ENCODE peak calls at places on chromosomes 2 and 18, in seven cellular contexts. One of them, this sample, is unnamed.

GRCh38 chr2:143890799-143891198 is 629.1 kb downstream of the ZEB2 start:
- DNase-seq in heart left ventricle: no peak
- DNase-seq in foreskin fibroblast: no peak
- DNase-seq in esophagus squamous epithelium: no peak
- DNase-seq in astrocyte of the spinal cord: no peak
- DNase-seq in GM12865: no peak
- DNase-seq in lower leg skin: no peak
- DNase-seq in this sample: no peak

GRCh38 chr2:128841803-128842202 is 523.1 kb upstream of the HS6ST1 start:
- DNase-seq in heart left ventricle: no peak
- DNase-seq in foreskin fibroblast: no peak
- DNase-seq in esophagus squamous epithelium: no peak
- DNase-seq in astrocyte of the spinal cord: no peak
- DNase-seq in GM12865: no peak
- DNase-seq in lower leg skin: no peak
- DNase-seq in this sample: no peak

GRCh38 chr2:42929985-42930581 is 137.7 kb upstream of the HAAO start:
- DNase-seq in heart left ventricle: peak; percentile 62
- DNase-seq in foreskin fibroblast: peak; percentile 62
- DNase-seq in esophagus squamous epithelium: no peak
- DNase-seq in astrocyte of the spinal cord: peak; percentile 90
- DNase-seq in GM12865: no peak
- DNase-seq in lower leg skin: no peak
- DNase-seq in this sample: peak; percentile 90

GRCh38 chr2:105843797-105844374 is 99.2 kb downstream of the NCK2 start:
- DNase-seq in heart left ventricle: no peak
- DNase-seq in foreskin fibroblast: no peak
- DNase-seq in esophagus squamous epithelium: no peak
- DNase-seq in astrocyte of the spinal cord: no peak
- DNase-seq in GM12865: no peak
- DNase-seq in lower leg skin: no peak
- DNase-seq in this sample: no peak

GRCh38 chr2:6372317-6372903 is 493.3 kb downstream of the CMPK2 start:
- DNase-seq in heart left ventricle: no peak
- DNase-seq in foreskin fibroblast: peak; percentile 45
- DNase-seq in esophagus squamous epithelium: no peak
- DNase-seq in astrocyte of the spinal cord: peak; percentile 85
- DNase-seq in GM12865: no peak
- DNase-seq in lower leg skin: no peak
- DNase-seq in this sample: no peak

GRCh38 chr2:108217211-108217610 is 22.6 kb upstream of the SULT1C3 start:
- DNase-seq in heart left ventricle: no peak
- DNase-seq in foreskin fibroblast: no peak
- DNase-seq in esophagus squamous epithelium: no peak
- DNase-seq in astrocyte of the spinal cord: no peak
- DNase-seq in GM12865: no peak
- DNase-seq in lower leg skin: no peak
- DNase-seq in this sample: peak; percentile 28

GRCh38 chr2:69514836-69515235 is 77.6 kb upstream of the NFU1 start:
- DNase-seq in heart left ventricle: no peak
- DNase-seq in foreskin fibroblast: no peak
- DNase-seq in esophagus squamous epithelium: no peak
- DNase-seq in astrocyte of the spinal cord: no peak
- DNase-seq in GM12865: no peak
- DNase-seq in lower leg skin: no peak
- DNase-seq in this sample: no peak

GRCh38 chr2:239706407-239706806 is 305.6 kb upstream of the HDAC4 start:
- DNase-seq in heart left ventricle: no peak
- DNase-seq in foreskin fibroblast: no peak
- DNase-seq in esophagus squamous epithelium: no peak
- DNase-seq in astrocyte of the spinal cord: no peak
- DNase-seq in GM12865: no peak
- DNase-seq in lower leg skin: peak; percentile 65
- DNase-seq in this sample: no peak

GRCh38 chr2:22769497-22769896 is 615.5 kb upstream of the KLHL29 start:
- DNase-seq in heart left ventricle: no peak
- DNase-seq in foreskin fibroblast: no peak
- DNase-seq in esophagus squamous epithelium: no peak
- DNase-seq in astrocyte of the spinal cord: no peak
- DNase-seq in GM12865: no peak
- DNase-seq in lower leg skin: no peak
- DNase-seq in this sample: no peak

GRCh38 chr2:215747244-215747620 is 266.1 kb downstream of the MREG start:
- DNase-seq in heart left ventricle: no peak
- DNase-seq in foreskin fibroblast: no peak
- DNase-seq in esophagus squamous epithelium: no peak
- DNase-seq in astrocyte of the spinal cord: peak; percentile 49
- DNase-seq in GM12865: no peak
- DNase-seq in lower leg skin: no peak
- DNase-seq in this sample: no peak

GRCh38 chr18:3511980-3512379 is 62.0 kb downstream of the TGIF1 start:
- DNase-seq in heart left ventricle: no peak
- DNase-seq in foreskin fibroblast: peak; percentile 64
- DNase-seq in esophagus squamous epithelium: no peak
- DNase-seq in astrocyte of the spinal cord: peak; percentile 64
- DNase-seq in GM12865: no peak
- DNase-seq in lower leg skin: peak; percentile 14
- DNase-seq in this sample: peak; percentile 74

GRCh38 chr2:20071397-20072383 is 20.3 kb upstream of the LAPTM4A start:
- DNase-seq in heart left ventricle: peak; percentile 80
- DNase-seq in foreskin fibroblast: peak; percentile 92
- DNase-seq in esophagus squamous epithelium: no peak
- DNase-seq in astrocyte of the spinal cord: peak; percentile 89
- DNase-seq in GM12865: no peak
- DNase-seq in lower leg skin: peak; percentile 89
- DNase-seq in this sample: peak; percentile 96

GRCh38 chr2:64173156-64174135 is 29.2 kb upstream of the PELI1 start:
- DNase-seq in heart left ventricle: no peak
- DNase-seq in foreskin fibroblast: no peak
- DNase-seq in esophagus squamous epithelium: no peak
- DNase-seq in astrocyte of the spinal cord: no peak
- DNase-seq in GM12865: peak; percentile 21
- DNase-seq in lower leg skin: no peak
- DNase-seq in this sample: no peak

GRCh38 chr2:196510246-196510645 is 129.3 kb upstream of the CCDC150 start:
- DNase-seq in heart left ventricle: no peak
- DNase-seq in foreskin fibroblast: no peak
- DNase-seq in esophagus squamous epithelium: no peak
- DNase-seq in astrocyte of the spinal cord: no peak
- DNase-seq in GM12865: no peak
- DNase-seq in lower leg skin: no peak
- DNase-seq in this sample: no peak

GRCh38 chr2:114933671-114934241 is 491.3 kb downstream of the DPP10 start:
- DNase-seq in heart left ventricle: no peak
- DNase-seq in foreskin fibroblast: no peak
- DNase-seq in esophagus squamous epithelium: no peak
- DNase-seq in astrocyte of the spinal cord: no peak
- DNase-seq in GM12865: no peak
- DNase-seq in lower leg skin: no peak
- DNase-seq in this sample: no peak

GRCh38 chr2:158624961-158625360 is 168.2 kb downstream of the PKP4 start:
- DNase-seq in heart left ventricle: peak; percentile 54
- DNase-seq in foreskin fibroblast: no peak
- DNase-seq in esophagus squamous epithelium: no peak
- DNase-seq in astrocyte of the spinal cord: no peak
- DNase-seq in GM12865: no peak
- DNase-seq in lower leg skin: no peak
- DNase-seq in this sample: no peak

GRCh38 chr2:61179701-61180639 is 18.0 kb downstream of the C2orf74 start:
- DNase-seq in heart left ventricle: peak; percentile 86
- DNase-seq in foreskin fibroblast: peak; percentile 53
- DNase-seq in esophagus squamous epithelium: no peak
- DNase-seq in astrocyte of the spinal cord: peak; percentile 66
- DNase-seq in GM12865: no peak
- DNase-seq in lower leg skin: no peak
- DNase-seq in this sample: peak; percentile 95

GRCh38 chr2:120952318-120952717 is 216.7 kb downstream of the GLI2 start:
- DNase-seq in heart left ventricle: no peak
- DNase-seq in foreskin fibroblast: peak; percentile 66
- DNase-seq in esophagus squamous epithelium: no peak
- DNase-seq in astrocyte of the spinal cord: peak; percentile 71
- DNase-seq in GM12865: no peak
- DNase-seq in lower leg skin: no peak
- DNase-seq in this sample: peak; percentile 32

GRCh38 chr2:71238089-71238488 is 11.2 kb upstream of the PAIP2B start:
- DNase-seq in heart left ventricle: no peak
- DNase-seq in foreskin fibroblast: no peak
- DNase-seq in esophagus squamous epithelium: no peak
- DNase-seq in astrocyte of the spinal cord: no peak
- DNase-seq in GM12865: no peak
- DNase-seq in lower leg skin: no peak
- DNase-seq in this sample: no peak

GRCh38 chr18:67600181-67600631 is 83.7 kb upstream of the DSEL start:
- DNase-seq in heart left ventricle: no peak
- DNase-seq in foreskin fibroblast: peak; percentile 86
- DNase-seq in esophagus squamous epithelium: no peak
- DNase-seq in astrocyte of the spinal cord: peak; percentile 69
- DNase-seq in GM12865: no peak
- DNase-seq in lower leg skin: no peak
- DNase-seq in this sample: peak; percentile 83

GRCh38 chr18:48072428-48073204 is 142.2 kb upstream of the SMAD2 start:
- DNase-seq in heart left ventricle: no peak
- DNase-seq in foreskin fibroblast: no peak
- DNase-seq in esophagus squamous epithelium: no peak
- DNase-seq in astrocyte of the spinal cord: no peak
- DNase-seq in GM12865: no peak
- DNase-seq in lower leg skin: no peak
- DNase-seq in this sample: no peak

GRCh38 chr2:110731064-110731463 is 1.3 kb upstream of the ACOXL start:
- DNase-seq in heart left ventricle: no peak
- DNase-seq in foreskin fibroblast: no peak
- DNase-seq in esophagus squamous epithelium: no peak
- DNase-seq in astrocyte of the spinal cord: no peak
- DNase-seq in GM12865: peak; percentile 57
- DNase-seq in lower leg skin: no peak
- DNase-seq in this sample: no peak
- H3K4me3 ChIP-seq in heart left ventricle: no peak overlapping the region
- H3K4me3 ChIP-seq in foreskin fibroblast: no peak overlapping the region
- H3K4me3 ChIP-seq in esophagus squamous epithelium: no peak overlapping the region
- H3K4me3 ChIP-seq in astrocyte of the spinal cord: no peak overlapping the region
- H3K4me3 ChIP-seq in GM12865: no peak overlapping the region
- H3K4me3 ChIP-seq in lower leg skin: no peak overlapping the region
- H3K4me3 ChIP-seq in this sample: no peak overlapping the region

GRCh38 chr2:31729442-31730092 is 148.8 kb upstream of the SRD5A2 start:
- DNase-seq in heart left ventricle: no peak
- DNase-seq in foreskin fibroblast: peak; percentile 37
- DNase-seq in esophagus squamous epithelium: no peak
- DNase-seq in astrocyte of the spinal cord: no peak
- DNase-seq in GM12865: peak; percentile 47
- DNase-seq in lower leg skin: no peak
- DNase-seq in this sample: peak; percentile 56
- TF ChIP-seq CTCF in heart left ventricle: no peak
- TF ChIP-seq CTCF in foreskin fibroblast: peak; percentile 63
- TF ChIP-seq CTCF in esophagus squamous epithelium: peak; percentile 57
- TF ChIP-seq CTCF in astrocyte of the spinal cord: no peak
- TF ChIP-seq CTCF in GM12865: peak; percentile 48
- TF ChIP-seq CTCF in lower leg skin: no peak
- TF ChIP-seq CTCF in this sample: peak; percentile 60

GRCh38 chr2:30445266-30445821 is 1.7 kb upstream of the LCLAT1 start:
- DNase-seq in heart left ventricle: no peak
- DNase-seq in foreskin fibroblast: no peak
- DNase-seq in esophagus squamous epithelium: no peak
- DNase-seq in astrocyte of the spinal cord: no peak
- DNase-seq in GM12865: no peak
- DNase-seq in lower leg skin: no peak
- DNase-seq in this sample: no peak

GRCh38 chr2:30446602-30447148 is 371 bp upstream of the LCLAT1 start:
- DNase-seq in heart left ventricle: no peak
- DNase-seq in foreskin fibroblast: no peak
- DNase-seq in esophagus squamous epithelium: no peak
- DNase-seq in astrocyte of the spinal cord: no peak
- DNase-seq in GM12865: no peak
- DNase-seq in lower leg skin: no peak
- DNase-seq in this sample: peak; percentile 18

GRCh38 chr2:30450025-30450424 is 3.0 kb downstream of the LCLAT1 start:
- DNase-seq in heart left ventricle: no peak
- DNase-seq in foreskin fibroblast: no peak
- DNase-seq in esophagus squamous epithelium: no peak
- DNase-seq in astrocyte of the spinal cord: no peak
- DNase-seq in GM12865: no peak
- DNase-seq in lower leg skin: no peak
- DNase-seq in this sample: no peak

GRCh38 chr2:30447149-30448045 is at the start of gene LCLAT1:
- DNase-seq in heart left ventricle: peak; percentile 93
- DNase-seq in foreskin fibroblast: peak; percentile 76
- DNase-seq in esophagus squamous epithelium: peak; percentile 13
- DNase-seq in astrocyte of the spinal cord: peak; percentile 79
- DNase-seq in GM12865: peak; percentile 89
- DNase-seq in lower leg skin: peak; percentile 94
- DNase-seq in this sample: peak; percentile 77

DNA sequence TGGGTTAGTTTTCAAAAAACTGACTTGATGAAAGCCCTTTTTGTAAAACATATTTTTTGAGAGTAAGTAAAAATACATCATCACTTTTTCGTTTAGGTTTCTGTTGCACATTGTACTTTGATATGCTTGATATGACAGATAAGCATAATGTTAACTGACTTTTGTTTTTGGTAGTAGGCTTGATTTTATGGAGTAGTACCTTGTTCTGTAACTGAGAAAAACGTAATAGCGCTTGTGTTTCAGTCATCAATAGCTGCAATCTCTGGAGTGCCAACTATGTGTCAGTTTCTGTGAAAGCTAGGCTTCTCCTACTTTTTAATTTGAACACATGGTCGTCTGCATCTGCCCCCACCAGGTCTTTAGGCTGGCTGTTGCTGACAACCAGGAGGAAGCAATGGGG is 1.3 kb downstream of the LCLAT1 start:
- DNase-seq in heart left ventricle: no peak
- DNase-seq in foreskin fibroblast: no peak
- DNase-seq in esophagus squamous epithelium: no peak
- DNase-seq in astrocyte of the spinal cord: no peak
- DNase-seq in GM12865: no peak
- DNase-seq in lower leg skin: no peak
- DNase-seq in this sample: no peak
- H3K4me3 ChIP-seq in heart left ventricle: peak overlapping the region; percentile 78
- H3K4me3 ChIP-seq in foreskin fibroblast: peak overlapping the region; percentile 88
- H3K4me3 ChIP-seq in esophagus squamous epithelium: peak overlapping the region; percentile 98
- H3K4me3 ChIP-seq in astrocyte of the spinal cord: no peak overlapping the region
- H3K4me3 ChIP-seq in GM12865: peak overlapping the region; percentile 76
- H3K4me3 ChIP-seq in lower leg skin: no peak overlapping the region
- H3K4me3 ChIP-seq in this sample: no peak overlapping the region

GRCh38 chr2:241637233-241638062 is at the start of gene ATG4B:
- DNase-seq in heart left ventricle: peak; percentile 94
- DNase-seq in foreskin fibroblast: peak; percentile 89
- DNase-seq in esophagus squamous epithelium: no peak
- DNase-seq in astrocyte of the spinal cord: peak; percentile 89
- DNase-seq in GM12865: peak; percentile 93
- DNase-seq in lower leg skin: peak; percentile 95
- DNase-seq in this sample: peak; percentile 90

GRCh38 chr2:241638063-241638660 is 669 bp downstream of the ATG4B start:
- DNase-seq in heart left ventricle: no peak
- DNase-seq in foreskin fibroblast: no peak
- DNase-seq in esophagus squamous epithelium: no peak
- DNase-seq in astrocyte of the spinal cord: peak; percentile 8
- DNase-seq in GM12865: no peak
- DNase-seq in lower leg skin: no peak
- DNase-seq in this sample: peak; percentile 8

GRCh38 chr2:241636983-241637232 is at the start of gene THAP4:
- DNase-seq in heart left ventricle: peak; percentile 86
- DNase-seq in foreskin fibroblast: peak; percentile 72
- DNase-seq in esophagus squamous epithelium: no peak
- DNase-seq in astrocyte of the spinal cord: no peak
- DNase-seq in GM12865: no peak
- DNase-seq in lower leg skin: no peak
- DNase-seq in this sample: no peak

GRCh38 chr2:241635756-241636155 is 1.2 kb downstream of the THAP4 start:
- DNase-seq in heart left ventricle: no peak
- DNase-seq in foreskin fibroblast: no peak
- DNase-seq in esophagus squamous epithelium: no peak
- DNase-seq in astrocyte of the spinal cord: no peak
- DNase-seq in GM12865: no peak
- DNase-seq in lower leg skin: no peak
- DNase-seq in this sample: peak; percentile 32

GRCh38 chr2:241636182-241636982 is 576 bp downstream of the THAP4 start:
- DNase-seq in heart left ventricle: peak; percentile 74
- DNase-seq in foreskin fibroblast: no peak
- DNase-seq in esophagus squamous epithelium: no peak
- DNase-seq in astrocyte of the spinal cord: peak; percentile 32
- DNase-seq in GM12865: peak; percentile 64
- DNase-seq in lower leg skin: peak; percentile 87
- DNase-seq in this sample: peak; percentile 41
- TF ChIP-seq CTCF in heart left ventricle: no peak
- TF ChIP-seq CTCF in foreskin fibroblast: no peak
- TF ChIP-seq CTCF in esophagus squamous epithelium: no peak
- TF ChIP-seq CTCF in astrocyte of the spinal cord: no peak
- TF ChIP-seq CTCF in GM12865: no peak
- TF ChIP-seq CTCF in lower leg skin: no peak
- TF ChIP-seq CTCF in this sample: no peak